ENCODE peak calls at places on chromosome 10, in four cellular contexts. Y is head of caudate nucleus, D is substantia nigra, U is left lobe of liver. N is an unnamed sample.

GRCh38 chr10:78406648-78407008 is 373.0 kb downstream of the RPS24 start:
- DNase-seq in U (no peak), Y (no peak), D (no peak), N (no peak)

GRCh38 chr10:59708816-59709471 is 706 bp downstream of the SLC16A9 start:
- DNase-seq in D (peak; percentile 10), Y (peak; percentile 15), U (no peak), N (no peak)

GRCh38 chr10:130018253-130018652 is 54.2 kb upstream of the EBF3 start:
- DNase-seq in Y (no peak), D (no peak), U (no peak), N (no peak)

GRCh38 chr10:48390005-48390871 is 83.8 kb downstream of the MAPK8 start:
- DNase-seq in D (no peak), U (no peak), Y (no peak), N (no peak)

GRCh38 chr10:26391701-26392695 is 46.1 kb upstream of the APBB1IP start:
- DNase-seq in U (no peak), D (peak; percentile 34), Y (peak; percentile 18), N (no peak)

GRCh38 chr10:31146496-31147219 is 115.0 kb upstream of the ZNF438 start:
- DNase-seq in D (no peak), Y (no peak), U (no peak), N (no peak)

GRCh38 chr10:77560471-77560870 is 77.1 kb downstream of the KCNMA1 start:
- DNase-seq in Y (no peak), U (no peak), D (no peak), N (no peak)

GRCh38 chr10:76962851-76963250 is 674.8 kb downstream of the KCNMA1 start:
- DNase-seq in D (no peak), Y (no peak), U (no peak), N (no peak)

GRCh38 chr10:132612571-132613504 is 75.3 kb downstream of the INPP5A start:
- DNase-seq in Y (no peak), U (peak; percentile 42), D (no peak), N (no peak)

GRCh38 chr10:33566001-33566400 is 231.5 kb upstream of the NRP1 start:
- DNase-seq in D (no peak), Y (no peak), U (no peak), N (no peak)

GRCh38 chr10:21078410-21079329 is 181.6 kb upstream of the NEBL start:
- DNase-seq in Y (peak; percentile 64), D (peak; percentile 20), U (peak; percentile 62), N (no peak)

GRCh38 chr10:87960230-87960629 is 96.8 kb downstream of the PTEN start:
- DNase-seq in D (no peak), U (no peak), Y (no peak), N (no peak)

N was measured in osteocyte.